ENCODE peak calls at places on chromosomes 3 and 15, in six cellular contexts. O, T, F, Q, L and C are unnamed samples.

GRCh38 chr15:27382296-27382695 is 411.3 kb downstream of the GABRG3 start:
- DNase-seq in F (no peak), Q (no peak), L (no peak), T (no peak), O (no peak), C (no peak)

GRCh38 chr15:62832231-62832630 is 210.3 kb upstream of the TPM1 start:
- DNase-seq in F (no peak), O (no peak), T (no peak), Q (no peak), L (no peak), C (no peak)

GRCh38 chr15:61794881-61795280 is 265.4 kb downstream of the VPS13C start:
- DNase-seq in T (no peak), F (no peak), O (no peak), Q (no peak), L (no peak), C (no peak)

GRCh38 chr15:81765816-81766215 is 280.0 kb downstream of the MEX3B start:
- DNase-seq in Q (no peak), T (no peak), O (no peak), L (no peak), F (no peak), C (no peak)

GRCh38 chr3:189393598-189393997 is 221.8 kb downstream of the TPRG1 start:
- DNase-seq in F (no peak), Q (no peak), L (no peak), O (no peak), T (peak), C (peak)

GRCh38 chr3:189557824-189558223 is 73.4 kb upstream of the TP63 start:
- DNase-seq in Q (no peak), O (no peak), L (no peak), T (no peak), F (no peak), C (no peak)

GRCh38 chr15:38669160-38669505 is 104.5 kb upstream of the RASGRP1 start:
- DNase-seq in F (no peak), Q (no peak), O (no peak), T (no peak), L (no peak), C (no peak)

GRCh38 chr15:25674948-25675347 is 188.2 kb downstream of the ATP10A start:
- DNase-seq in F (no peak), T (no peak), Q (no peak), L (no peak), O (no peak), C (no peak)

GRCh38 chr15:47194718-47195117 is 522.6 kb upstream of the SEMA6D start:
- DNase-seq in L (peak), T (peak), F (no peak), Q (peak), O (no peak), C (peak)

GRCh38 chr3:181729071-181729915 is 17.6 kb downstream of the SOX2 start:
- DNase-seq in Q (no peak), L (no peak), T (no peak), F (no peak), O (no peak), C (no peak)

GRCh38 chr3:59052803-59053411 is 3.1 kb upstream of the CFAP20DC start:
- DNase-seq in T (peak), F (peak), L (peak), O (no peak), Q (peak), C (peak)

GRCh38 chr3:50380375-50381085 is 21.2 kb upstream of the TMEM115 start:
- DNase-seq in Q (no peak), L (no peak), O (no peak), F (no peak), T (no peak), C (no peak)
- TF ChIP-seq MYC in Q (no peak), L (no peak), O (no peak), F (no peak), T (no peak), C (no peak)

GRCh38 chr3:113211370-113212154 is at the start of gene BOC:
- DNase-seq in Q (no peak), L (peak), T (peak), O (no peak), F (no peak), C (peak)
- TF ChIP-seq POLR2A in Q (no peak), L (no peak), T (no peak), O (no peak), F (no peak), C (no peak)

GRCh38 chr3:54772046-54772445 is 155.8 kb downstream of the LRTM1 start:
- DNase-seq in O (no peak), T (no peak), Q (no peak), L (no peak), F (no peak), C (no peak)

GRCh38 chr3:54771050-54771449 is 156.8 kb downstream of the LRTM1 start:
- DNase-seq in F (no peak), L (no peak), O (no peak), T (no peak), Q (no peak), C (no peak)

GRCh38 chr3:54776601-54777000 is 151.3 kb downstream of the LRTM1 start:
- DNase-seq in L (no peak), Q (no peak), T (no peak), O (no peak), F (no peak), C (no peak)

GRCh38 chr3:54773251-54773650 is 154.6 kb downstream of the LRTM1 start:
- DNase-seq in O (no peak), F (no peak), L (no peak), T (no peak), Q (no peak), C (no peak)

DNA sequence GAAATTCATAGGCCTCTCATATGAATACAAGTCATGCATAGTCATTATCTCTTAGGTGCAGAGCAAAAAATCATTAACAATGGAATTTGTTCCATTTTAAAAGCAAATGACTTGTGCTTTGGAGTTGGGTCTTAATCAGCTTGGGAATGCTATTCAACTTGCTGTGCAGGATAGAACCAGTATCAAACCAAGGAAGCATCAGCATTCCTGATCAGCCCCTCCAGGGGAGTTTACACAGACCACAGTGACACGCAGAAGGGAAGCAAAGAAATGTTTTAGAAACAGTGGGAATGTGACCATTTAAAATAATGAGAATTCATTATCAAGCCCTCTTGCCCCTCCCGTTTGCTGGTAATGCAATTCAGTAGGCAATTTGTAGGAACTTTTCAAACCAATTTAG is 155.2 kb downstream of the LRTM1 start:
- DNase-seq in O (no peak), Q (no peak), F (no peak), T (no peak), L (no peak), C (no peak)
- TF ChIP-seq MAX in O (no peak), Q (no peak), F (no peak), T (no peak), L (no peak), C (no peak)

DNA sequence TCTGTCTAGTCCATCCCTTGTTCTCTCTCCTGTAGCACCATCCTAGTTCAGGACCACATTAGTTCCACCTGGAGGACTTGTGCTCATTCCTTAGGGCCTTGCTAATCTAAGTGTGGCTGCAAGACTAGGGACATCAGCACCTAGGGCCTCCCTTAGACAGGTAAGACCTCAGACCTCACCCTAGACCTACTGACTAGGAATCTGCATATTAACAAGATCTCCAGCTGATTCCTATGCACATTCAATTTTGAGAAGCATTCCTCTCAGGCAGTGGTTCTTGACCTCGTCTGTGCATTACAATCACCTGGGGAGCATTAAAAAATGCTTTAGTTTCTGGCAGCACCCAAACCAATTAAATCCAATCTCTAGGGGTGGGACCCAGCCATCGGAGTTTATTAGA is 238.4 kb upstream of the RGMA start:
- DNase-seq in Q (no peak), O (no peak), L (no peak), F (no peak), T (no peak), C (no peak)
- TF ChIP-seq MYC in Q (no peak), O (no peak), L (no peak), F (no peak), T (no peak), C (no peak)

GRCh38 chr15:70008697-70009285 is 88.9 kb downstream of the TLE3 start:
- DNase-seq in O (no peak), L (no peak), F (no peak), Q (no peak), T (no peak), C (no peak)
- TF ChIP-seq POLR2A in O (no peak), L (no peak), F (no peak), Q (no peak), T (no peak), C (no peak)

GRCh38 chr3:124952456-124952855 is 17.9 kb upstream of the MUC13 start:
- DNase-seq in O (no peak), T (no peak), L (no peak), Q (peak), F (no peak), C (no peak)

GRCh38 chr3:124950026-124950425 is 15.5 kb upstream of the MUC13 start:
- DNase-seq in T (no peak), L (no peak), O (no peak), Q (no peak), F (no peak), C (no peak)

GRCh38 chr3:124951511-124952390 is 17.2 kb upstream of the MUC13 start:
- DNase-seq in T (no peak), F (no peak), L (no peak), O (no peak), Q (no peak), C (no peak)
- TF ChIP-seq MAX in T (no peak), F (no peak), L (no peak), O (no peak), Q (no peak), C (no peak)

DNA sequence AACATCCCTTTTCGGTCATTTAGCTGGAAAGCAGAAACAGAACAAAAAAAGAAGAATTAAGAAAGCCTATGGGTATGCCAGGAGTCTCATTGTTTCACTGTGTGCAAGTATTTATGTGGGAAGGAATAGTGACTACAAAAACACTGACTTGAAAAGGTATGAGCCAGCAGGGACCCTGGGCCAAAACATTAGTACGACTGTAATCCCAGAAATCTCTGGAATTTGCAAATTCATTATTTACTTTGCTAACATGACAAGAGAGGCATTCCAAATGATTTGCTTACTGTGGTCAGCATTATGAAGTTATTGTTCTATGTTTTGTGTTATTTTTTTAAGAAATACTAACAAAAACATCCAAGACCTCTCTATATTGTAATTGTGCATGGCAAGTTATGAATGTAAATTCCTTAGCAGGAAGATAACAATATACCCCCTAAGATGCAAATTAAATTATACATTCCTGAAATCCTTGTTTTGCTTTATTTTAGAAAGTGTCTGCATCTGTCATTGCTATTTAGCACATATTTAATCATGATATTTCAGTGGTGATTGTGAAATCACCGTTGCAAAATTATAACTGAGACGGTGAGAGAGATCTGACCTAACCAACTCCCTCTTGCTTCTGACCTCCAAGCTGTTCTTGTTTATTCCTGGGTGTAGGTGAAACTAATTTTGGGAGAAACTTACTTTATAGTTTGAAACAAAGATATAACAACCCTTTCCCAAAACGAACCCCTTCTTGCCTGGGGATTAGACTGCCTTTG is 299.2 kb downstream of the ZPLD1 start:
- DNase-seq in Q (no peak), T (no peak), F (no peak), L (no peak), O (no peak), C (no peak)
- TF ChIP-seq MYC in Q (no peak), T (no peak), F (no peak), L (no peak), O (no peak), C (no peak)

DNA sequence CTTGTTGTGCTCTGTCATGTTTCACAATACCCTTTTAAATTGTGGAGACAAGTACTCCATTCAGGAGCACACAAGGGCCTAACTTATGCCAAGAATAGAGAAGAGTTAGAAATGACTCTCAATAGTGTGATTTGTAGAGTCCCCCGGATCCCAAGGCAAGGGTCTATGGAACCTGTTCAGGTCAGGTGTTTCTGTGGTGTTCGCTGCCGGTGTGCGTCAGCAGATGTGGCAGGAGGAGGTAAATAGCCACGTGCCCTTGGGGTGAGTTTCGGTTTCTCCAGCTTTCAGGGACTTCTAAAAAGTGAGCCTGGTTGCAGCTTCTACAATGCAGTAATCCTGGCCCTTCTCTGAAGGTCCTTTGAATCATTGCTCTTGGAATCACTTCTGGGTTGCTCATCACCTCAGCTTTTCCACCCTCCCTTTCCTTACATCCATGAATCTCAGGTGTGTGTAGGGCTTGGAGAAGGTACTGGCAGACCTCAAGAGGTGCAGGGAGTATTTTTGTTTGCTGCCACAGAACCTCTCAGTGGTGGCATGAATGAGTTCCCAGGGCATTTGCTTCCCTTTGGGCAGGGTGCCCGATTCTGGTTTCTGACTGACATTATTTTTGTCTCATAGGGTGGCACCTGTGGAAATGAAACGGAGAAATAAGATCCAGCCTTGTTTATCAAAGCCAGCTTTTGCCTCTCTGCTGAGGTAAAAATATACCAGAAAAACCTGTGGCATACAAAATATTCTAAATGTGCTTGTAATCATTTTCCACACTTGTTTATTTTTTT is 7.3 kb downstream of the ST3GAL6 start:
- DNase-seq in T (no peak), O (peak), L (no peak), Q (no peak), F (no peak), C (no peak)
- TF ChIP-seq POLR2A in T (no peak), O (no peak), L (no peak), Q (no peak), F (no peak), C (no peak)